ENCODE peak calls at places on chromosomes 7 and 10, in nine cellular contexts. F is stimulated activated CD8-positive, alpha-beta memory T cell treated with anti-CD3 and anti-CD28 coated beads, Interleukin-15, amount 100 ng/mL, for 1 hour; L is NCI-H2081; Q is ELF-1; B is PC-9; U is activated CD4-positive, alpha-beta T cell treated with anti-CD3 and anti-CD28 coated beads, Interleukin-2, amount 50 U/mL, for 1 hour; N is NCI-H1092; G is stimulated activated CD4-positive, alpha-beta T cell treated with anti-CD3 and anti-CD28 coated beads, Interleukin-1b, Interleukin-23, amount 100 ng/mL, for 4 hours; D is ELR. H is an unnamed sample.

GRCh38 chr10:69145329-69145728 is 21.4 kb downstream of the VPS26A start:
- DNase-seq in G (no peak), L (no peak), U (no peak), N (no peak), D (no peak), Q (no peak), B (no peak), F (no peak), H (no peak)

GRCh38 chr7:44259547-44260457 is 59.0 kb downstream of the YKT6 start:
- DNase-seq in D (peak; percentile 94), Q (no peak), L (no peak), B (no peak), G (no peak), U (no peak), F (no peak), N (no peak), H (peak; percentile 94)

GRCh38 chr10:5043716-5044115 is 40.1 kb upstream of the AKR1C2 start:
- DNase-seq in N (peak; percentile 24), U (no peak), Q (no peak), F (no peak), L (peak; percentile 89), D (no peak), G (no peak), B (peak; percentile 45), H (peak; percentile 12)

GRCh38 chr10:80357000-80357803 is 621 bp downstream of the DYDC2 start:
- DNase-seq in U (no peak), Q (peak; percentile 39), G (no peak), B (no peak), L (peak; percentile 8), N (peak; percentile 35), F (no peak), D (no peak), H (no peak)

GRCh38 chr7:77913977-77914607 is 115.5 kb downstream of the PHTF2 start:
- DNase-seq in U (no peak), L (no peak), D (no peak), F (no peak), G (no peak), N (no peak), B (no peak), Q (no peak), H (no peak)

GRCh38 chr7:42972703-42973500 is 40.7 kb downstream of the MRPL32 start:
- DNase-seq in L (no peak), Q (no peak), G (no peak), U (no peak), D (peak; percentile 61), N (no peak), B (no peak), F (no peak), H (peak; percentile 90)

GRCh38 chr7:18638594-18639452 is 143.3 kb downstream of the HDAC9 start:
- DNase-seq in B (peak; percentile 73), G (no peak), N (no peak), F (no peak), Q (no peak), L (no peak), D (peak; percentile 47), U (no peak), H (peak; percentile 64)

GRCh38 chr10:79071535-79071923 is 2.8 kb downstream of the ZMIZ1 start:
- DNase-seq in D (no peak), B (no peak), G (no peak), F (no peak), U (no peak), L (no peak), N (no peak), Q (no peak), H (no peak)

GRCh38 chr7:139452948-139453672 is 30.4 kb downstream of the KLRG2 start:
- DNase-seq in G (no peak), F (no peak), U (no peak), D (peak; percentile 76), N (no peak), Q (no peak), L (no peak), B (no peak), H (peak; percentile 83)

GRCh38 chr7:24764972-24765744 is 7.9 kb upstream of the GSDME start:
- DNase-seq in F (no peak), U (no peak), G (no peak), L (no peak), N (no peak), B (no peak), Q (no peak), D (no peak), H (no peak)

GRCh38 chr10:45160266-45160665 is 155.1 kb downstream of the OR13A1 start:
- DNase-seq in N (no peak), F (no peak), G (no peak), B (no peak), U (no peak), L (no peak), Q (no peak), D (peak; percentile 94), H (no peak)

GRCh38 chr10:112332022-112332421 is 41.9 kb upstream of the ACSL5 start:
- DNase-seq in N (no peak), F (no peak), Q (no peak), L (no peak), G (no peak), D (peak; percentile 26), B (no peak), U (no peak), H (no peak)

GRCh38 chr10:15461353-15462108 is 90.4 kb upstream of the FAM171A1 start:
- DNase-seq in B (no peak), U (no peak), D (peak; percentile 86), G (no peak), Q (peak; percentile 73), N (no peak), L (no peak), F (no peak), H (peak; percentile 85)

GRCh38 chr10:28796606-28797512 is 119.5 kb downstream of the BAMBI start:
- DNase-seq in D (peak; percentile 55), L (no peak), B (no peak), N (no peak), G (no peak), U (no peak), Q (no peak), F (no peak), H (peak; percentile 32)

GRCh38 chr10:598415-599170 is 90.9 kb downstream of the DIP2C start:
- DNase-seq in Q (peak; percentile 47), G (no peak), U (no peak), F (no peak), D (peak; percentile 84), B (no peak), L (no peak), N (no peak), H (peak; percentile 93)

GRCh38 chr7:150737265-150738055 is at the start of gene GIMAP5:
- DNase-seq in F (no peak), D (no peak), Q (no peak), U (peak; percentile 60), G (no peak), B (no peak), L (no peak), N (no peak), H (no peak)

GRCh38 chr10:23514321-23514720 is 75.4 kb downstream of the OTUD1 start:
- DNase-seq in N (no peak), B (peak; percentile 90), F (no peak), Q (no peak), G (no peak), L (no peak), D (peak; percentile 77), U (no peak), H (no peak)

GRCh38 chr10:50063100-50063499 is 4.7 kb upstream of the WASHC2A start:
- DNase-seq in D (no peak), G (no peak), U (no peak), L (no peak), Q (peak; percentile 6), F (no peak), B (no peak), N (no peak), H (no peak)

GRCh38 chr7:6350057-6350752 is 77.8 kb upstream of the CYTH3 start:
- DNase-seq in G (no peak), D (no peak), F (no peak), U (no peak), L (no peak), N (no peak), B (no peak), Q (no peak), H (no peak)

GRCh38 chr10:60901561-60902235 is 42.3 kb downstream of the RHOBTB1 start:
- DNase-seq in Q (no peak), B (peak; percentile 27), D (no peak), N (peak; percentile 15), U (no peak), F (no peak), L (peak; percentile 70), G (no peak), H (no peak)

GRCh38 chr7:38863609-38864291 is 45.2 kb downstream of the VPS41 start:
- DNase-seq in U (no peak), N (peak; percentile 9), L (peak; percentile 88), B (peak; percentile 99), F (no peak), Q (peak; percentile 17), G (no peak), D (no peak), H (no peak)

GRCh38 chr10:127996586-127996985 is 89.7 kb downstream of the PTPRE start:
- DNase-seq in U (no peak), Q (no peak), D (no peak), G (no peak), L (no peak), N (no peak), B (no peak), F (no peak), H (peak; percentile 59)